ENCODE peak calls at places on chromosomes 3 and 15, in eight cellular contexts. One of them, this sample, is unnamed.

GRCh38 chr3:182739619-182740018 is 53.7 kb upstream of the ATP11B start:
- DNase-seq in lower lobe of right lung: no peak
- DNase-seq in testis: no peak
- DNase-seq in thoracic aorta: no peak
- DNase-seq in GM23338: no peak
- DNase-seq in cardiac muscle cell: no peak
- DNase-seq in CD8-positive, alpha-beta memory T cell: no peak
- DNase-seq in spleen: no peak
- DNase-seq in this sample: no peak

GRCh38 chr3:117537949-117538348 is 828.4 kb downstream of the TUSC7 start:
- DNase-seq in lower lobe of right lung: no peak
- DNase-seq in testis: no peak
- DNase-seq in thoracic aorta: no peak
- DNase-seq in GM23338: no peak
- DNase-seq in cardiac muscle cell: no peak
- DNase-seq in CD8-positive, alpha-beta memory T cell: no peak
- DNase-seq in spleen: no peak
- DNase-seq in this sample: no peak

GRCh38 chr3:81789686-81790085 is 28.2 kb upstream of the GBE1 start:
- DNase-seq in lower lobe of right lung: no peak
- DNase-seq in testis: no peak
- DNase-seq in thoracic aorta: no peak
- DNase-seq in GM23338: no peak
- DNase-seq in cardiac muscle cell: no peak
- DNase-seq in CD8-positive, alpha-beta memory T cell: no peak
- DNase-seq in spleen: no peak
- DNase-seq in this sample: no peak

GRCh38 chr3:172276103-172276502 is 172.2 kb downstream of the GHSR start:
- DNase-seq in lower lobe of right lung: no peak
- DNase-seq in testis: no peak
- DNase-seq in thoracic aorta: no peak
- DNase-seq in GM23338: no peak
- DNase-seq in cardiac muscle cell: no peak
- DNase-seq in CD8-positive, alpha-beta memory T cell: no peak
- DNase-seq in spleen: no peak
- DNase-seq in this sample: no peak

GRCh38 chr3:167728176-167728575 is 6.5 kb downstream of the PDCD10 start:
- DNase-seq in lower lobe of right lung: no peak
- DNase-seq in testis: no peak
- DNase-seq in thoracic aorta: no peak
- DNase-seq in GM23338: no peak
- DNase-seq in cardiac muscle cell: no peak
- DNase-seq in CD8-positive, alpha-beta memory T cell: no peak
- DNase-seq in spleen: no peak
- DNase-seq in this sample: no peak

GRCh38 chr15:73906346-73907017 is 19.8 kb upstream of the LOXL1 start:
- DNase-seq in lower lobe of right lung: peak; percentile 4
- DNase-seq in testis: no peak
- DNase-seq in thoracic aorta: no peak
- DNase-seq in GM23338: no peak
- DNase-seq in cardiac muscle cell: no peak
- DNase-seq in CD8-positive, alpha-beta memory T cell: no peak
- DNase-seq in spleen: peak; percentile 19
- DNase-seq in this sample: no peak

GRCh38 chr3:52004158-52004787 is 8.6 kb upstream of the RPL29 start:
- DNase-seq in lower lobe of right lung: no peak
- DNase-seq in testis: peak; percentile 62
- DNase-seq in thoracic aorta: no peak
- DNase-seq in GM23338: peak; percentile 81
- DNase-seq in cardiac muscle cell: peak; percentile 88
- DNase-seq in CD8-positive, alpha-beta memory T cell: no peak
- DNase-seq in spleen: no peak
- DNase-seq in this sample: no peak

GRCh38 chr15:96146711-96147110 is 183.8 kb upstream of the NR2F2 start:
- DNase-seq in lower lobe of right lung: no peak
- DNase-seq in testis: no peak
- DNase-seq in thoracic aorta: no peak
- DNase-seq in GM23338: no peak
- DNase-seq in cardiac muscle cell: no peak
- DNase-seq in CD8-positive, alpha-beta memory T cell: no peak
- DNase-seq in spleen: no peak
- DNase-seq in this sample: no peak

GRCh38 chr3:57386307-57386706 is 93.8 kb upstream of the ASB14 start:
- DNase-seq in lower lobe of right lung: no peak
- DNase-seq in testis: no peak
- DNase-seq in thoracic aorta: no peak
- DNase-seq in GM23338: no peak
- DNase-seq in cardiac muscle cell: no peak
- DNase-seq in CD8-positive, alpha-beta memory T cell: no peak
- DNase-seq in spleen: no peak
- DNase-seq in this sample: no peak

GRCh38 chr3:42655331-42655888 is 1.9 kb downstream of the ZBTB47 start:
- DNase-seq in lower lobe of right lung: no peak
- DNase-seq in testis: no peak
- DNase-seq in thoracic aorta: no peak
- DNase-seq in GM23338: peak; percentile 34
- DNase-seq in cardiac muscle cell: no peak
- DNase-seq in CD8-positive, alpha-beta memory T cell: no peak
- DNase-seq in spleen: no peak
- DNase-seq in this sample: peak; percentile 72

GRCh38 chr15:29773000-29773399 is 49.3 kb downstream of the TJP1 start:
- DNase-seq in lower lobe of right lung: no peak
- DNase-seq in testis: no peak
- DNase-seq in thoracic aorta: no peak
- DNase-seq in GM23338: no peak
- DNase-seq in cardiac muscle cell: no peak
- DNase-seq in CD8-positive, alpha-beta memory T cell: no peak
- DNase-seq in spleen: no peak
- DNase-seq in this sample: no peak

GRCh38 chr3:61862614-61863289 is 301.4 kb downstream of the PTPRG start:
- DNase-seq in lower lobe of right lung: no peak
- DNase-seq in testis: no peak
- DNase-seq in thoracic aorta: no peak
- DNase-seq in GM23338: no peak
- DNase-seq in cardiac muscle cell: peak; percentile 13
- DNase-seq in CD8-positive, alpha-beta memory T cell: no peak
- DNase-seq in spleen: no peak
- DNase-seq in this sample: no peak

GRCh38 chr3:24450142-24450932 is 44.3 kb downstream of the THRB start:
- DNase-seq in lower lobe of right lung: no peak
- DNase-seq in testis: no peak
- DNase-seq in thoracic aorta: no peak
- DNase-seq in GM23338: no peak
- DNase-seq in cardiac muscle cell: no peak
- DNase-seq in CD8-positive, alpha-beta memory T cell: no peak
- DNase-seq in spleen: no peak
- DNase-seq in this sample: no peak

GRCh38 chr3:12808587-12808986 is 12.1 kb downstream of the CAND2 start:
- DNase-seq in lower lobe of right lung: no peak
- DNase-seq in testis: no peak
- DNase-seq in thoracic aorta: no peak
- DNase-seq in GM23338: no peak
- DNase-seq in cardiac muscle cell: no peak
- DNase-seq in CD8-positive, alpha-beta memory T cell: no peak
- DNase-seq in spleen: peak; percentile 65
- DNase-seq in this sample: no peak

GRCh38 chr3:12807066-12807465 is 10.6 kb downstream of the CAND2 start:
- DNase-seq in lower lobe of right lung: no peak
- DNase-seq in testis: no peak
- DNase-seq in thoracic aorta: no peak
- DNase-seq in GM23338: no peak
- DNase-seq in cardiac muscle cell: peak; percentile 28
- DNase-seq in CD8-positive, alpha-beta memory T cell: no peak
- DNase-seq in spleen: peak; percentile 43
- DNase-seq in this sample: peak; percentile 12

GRCh38 chr3:12809001-12809400 is 12.5 kb downstream of the CAND2 start:
- DNase-seq in lower lobe of right lung: no peak
- DNase-seq in testis: no peak
- DNase-seq in thoracic aorta: no peak
- DNase-seq in GM23338: no peak
- DNase-seq in cardiac muscle cell: no peak
- DNase-seq in CD8-positive, alpha-beta memory T cell: no peak
- DNase-seq in spleen: peak; percentile 73
- DNase-seq in this sample: no peak

GRCh38 chr3:12809435-12809834 is 13.0 kb downstream of the CAND2 start:
- DNase-seq in lower lobe of right lung: no peak
- DNase-seq in testis: no peak
- DNase-seq in thoracic aorta: no peak
- DNase-seq in GM23338: no peak
- DNase-seq in cardiac muscle cell: no peak
- DNase-seq in CD8-positive, alpha-beta memory T cell: no peak
- DNase-seq in spleen: peak; percentile 43
- DNase-seq in this sample: no peak

DNA sequence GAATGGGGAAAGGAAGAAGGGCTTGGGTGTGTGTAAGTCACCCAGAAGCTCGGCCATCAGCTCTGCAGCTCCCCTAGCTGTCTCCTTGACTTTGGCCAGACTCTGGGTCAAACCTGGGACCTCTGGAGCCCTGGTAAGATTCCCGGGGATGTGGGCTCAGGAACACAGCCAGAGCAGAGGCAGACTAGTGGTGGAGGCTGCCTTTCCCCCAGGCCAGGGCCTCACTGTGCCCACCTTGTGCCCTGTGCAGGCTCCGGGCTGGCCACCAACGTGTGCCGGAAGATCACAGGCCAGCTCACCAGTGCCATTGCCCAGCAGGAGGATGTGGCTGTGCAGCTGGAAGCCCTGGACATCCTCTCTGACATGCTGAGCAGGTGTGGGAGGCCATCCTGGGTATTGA is 11.5 kb downstream of the CAND2 start:
- DNase-seq in lower lobe of right lung: no peak
- DNase-seq in testis: no peak
- DNase-seq in thoracic aorta: no peak
- DNase-seq in GM23338: no peak
- DNase-seq in cardiac muscle cell: no peak
- DNase-seq in CD8-positive, alpha-beta memory T cell: no peak
- DNase-seq in spleen: peak; percentile 48
- DNase-seq in this sample: no peak
- H3K4me1 ChIP-seq in lower lobe of right lung: peaks cover 8% of the 10 kb centered on the region
- H3K4me1 ChIP-seq in testis: peaks cover 6% of the 10 kb centered on the region
- H3K4me1 ChIP-seq in thoracic aorta: no peaks in the 10 kb centered on the region
- H3K4me1 ChIP-seq in GM23338: peaks cover 8% of the 10 kb centered on the region
- H3K4me1 ChIP-seq in cardiac muscle cell: peaks cover 14% of the 10 kb centered on the region
- H3K4me1 ChIP-seq in CD8-positive, alpha-beta memory T cell: peaks cover 6% of the 10 kb centered on the region
- H3K4me1 ChIP-seq in spleen: peaks cover 11% of the 10 kb centered on the region
- H3K4me1 ChIP-seq in this sample: no peaks in the 10 kb centered on the region

DNA sequence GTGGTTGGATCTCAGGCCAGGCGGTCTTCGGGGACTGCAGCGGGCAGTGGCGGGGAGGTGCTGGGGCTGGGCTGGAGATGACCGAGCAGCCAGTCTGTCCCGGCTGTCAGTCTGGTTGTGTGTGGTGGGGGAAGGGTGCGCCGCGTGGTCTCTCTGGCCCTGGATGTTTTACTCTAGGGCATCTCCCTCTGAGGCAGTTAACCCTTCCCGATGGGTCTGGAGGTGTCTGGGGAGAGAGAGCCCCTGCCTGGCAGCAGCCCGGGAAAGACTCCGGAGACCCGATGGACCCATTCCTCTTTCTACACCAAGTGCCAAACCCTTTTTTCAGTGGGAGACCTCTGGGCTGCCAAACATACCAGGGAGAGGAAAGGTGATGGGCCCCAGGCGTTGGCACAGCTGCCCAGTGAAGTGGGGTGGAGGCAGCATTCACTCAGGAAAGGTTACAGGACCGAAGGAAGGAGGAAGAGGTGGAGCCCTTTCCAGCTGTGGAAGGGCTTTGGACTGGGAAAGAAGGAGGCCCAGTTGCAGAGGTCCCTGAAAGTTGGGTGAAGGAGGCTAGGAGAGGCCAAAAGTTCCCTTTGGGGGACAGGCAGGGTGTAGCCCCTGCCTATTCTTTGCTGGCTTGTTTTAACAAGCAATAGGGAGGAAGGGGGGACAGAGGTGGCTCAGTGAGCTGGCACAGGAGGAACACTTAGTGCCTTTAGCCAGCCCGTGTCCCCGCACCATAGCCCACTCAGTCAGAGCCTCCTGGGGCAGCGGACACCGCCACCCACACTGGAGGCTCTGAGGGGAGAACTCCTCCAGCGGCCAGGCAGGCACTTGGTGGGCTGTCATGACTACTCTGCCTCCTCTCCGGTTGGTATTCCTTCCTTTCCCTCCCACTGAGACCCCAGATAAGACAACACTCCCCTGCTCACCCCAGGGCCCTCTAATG is 2.7 kb upstream of the BAHD1 start:
- DNase-seq in lower lobe of right lung: no peak
- DNase-seq in testis: peak; percentile 46
- DNase-seq in thoracic aorta: no peak
- DNase-seq in GM23338: peak; percentile 46
- DNase-seq in cardiac muscle cell: no peak
- DNase-seq in CD8-positive, alpha-beta memory T cell: no peak
- DNase-seq in spleen: no peak
- DNase-seq in this sample: peak; percentile 57
- H3K4me1 ChIP-seq in lower lobe of right lung: peaks cover 43% of the 10 kb centered on the region
- H3K4me1 ChIP-seq in testis: peaks cover 45% of the 10 kb centered on the region
- H3K4me1 ChIP-seq in thoracic aorta: peaks cover 22% of the 10 kb centered on the region
- H3K4me1 ChIP-seq in GM23338: peaks cover 43% of the 10 kb centered on the region
- H3K4me1 ChIP-seq in cardiac muscle cell: peaks cover 44% of the 10 kb centered on the region
- H3K4me1 ChIP-seq in CD8-positive, alpha-beta memory T cell: peaks cover 36% of the 10 kb centered on the region
- H3K4me1 ChIP-seq in spleen: peaks cover 33% of the 10 kb centered on the region
- H3K4me1 ChIP-seq in this sample: peaks cover 15% of the 10 kb centered on the region

DNA sequence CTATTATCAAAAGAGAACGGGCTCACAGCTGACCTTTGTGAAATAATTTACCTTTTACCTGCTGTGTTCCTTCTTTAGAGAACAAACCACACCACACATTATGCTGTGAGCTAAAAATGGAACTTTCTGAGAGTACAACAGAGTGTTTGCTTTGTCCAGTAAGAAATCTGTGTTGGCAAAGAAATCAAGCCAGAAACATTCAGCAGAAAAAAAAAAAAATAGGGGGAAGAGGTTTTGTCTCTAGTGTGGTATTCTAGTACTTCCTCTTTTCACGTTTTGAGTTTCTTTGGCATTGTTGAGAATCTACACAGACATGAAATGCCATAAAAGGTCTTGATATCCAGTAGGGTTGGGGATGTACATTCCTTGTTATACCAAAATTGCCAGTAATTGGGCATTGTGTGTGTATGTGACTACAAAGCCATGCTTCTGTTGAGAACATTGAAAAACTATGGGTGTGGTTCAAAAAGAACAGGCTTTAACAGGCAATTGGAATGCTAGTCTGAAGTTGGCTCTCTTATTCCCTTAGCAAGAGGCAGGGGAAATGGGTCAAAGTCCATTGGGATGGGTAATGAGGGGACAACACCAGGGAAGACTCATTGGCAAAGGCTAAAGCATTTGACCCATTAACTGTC is 273.5 kb downstream of the NEK10 start:
- DNase-seq in lower lobe of right lung: no peak
- DNase-seq in testis: no peak
- DNase-seq in thoracic aorta: no peak
- DNase-seq in GM23338: no peak
- DNase-seq in cardiac muscle cell: no peak
- DNase-seq in CD8-positive, alpha-beta memory T cell: no peak
- DNase-seq in spleen: no peak
- DNase-seq in this sample: no peak
- H3K4me1 ChIP-seq in lower lobe of right lung: no peaks in the 10 kb centered on the region
- H3K4me1 ChIP-seq in testis: no peaks in the 10 kb centered on the region
- H3K4me1 ChIP-seq in thoracic aorta: peaks cover 11% of the 10 kb centered on the region
- H3K4me1 ChIP-seq in GM23338: peaks cover 3% of the 10 kb centered on the region
- H3K4me1 ChIP-seq in cardiac muscle cell: no peaks in the 10 kb centered on the region
- H3K4me1 ChIP-seq in CD8-positive, alpha-beta memory T cell: no peaks in the 10 kb centered on the region
- H3K4me1 ChIP-seq in spleen: no peaks in the 10 kb centered on the region
- H3K4me1 ChIP-seq in this sample: no peaks in the 10 kb centered on the region

GRCh38 chr15:42832577-42832976 is 88.0 kb downstream of the TTBK2 start:
- DNase-seq in lower lobe of right lung: no peak
- DNase-seq in testis: no peak
- DNase-seq in thoracic aorta: no peak
- DNase-seq in GM23338: no peak
- DNase-seq in cardiac muscle cell: no peak
- DNase-seq in CD8-positive, alpha-beta memory T cell: no peak
- DNase-seq in spleen: no peak
- DNase-seq in this sample: no peak

GRCh38 chr15:42836251-42836650 is 84.3 kb downstream of the TTBK2 start:
- DNase-seq in lower lobe of right lung: no peak
- DNase-seq in testis: no peak
- DNase-seq in thoracic aorta: no peak
- DNase-seq in GM23338: no peak
- DNase-seq in cardiac muscle cell: no peak
- DNase-seq in CD8-positive, alpha-beta memory T cell: no peak
- DNase-seq in spleen: no peak
- DNase-seq in this sample: no peak
- H3K4me1 ChIP-seq in lower lobe of right lung: no peaks in the 10 kb centered on the region
- H3K4me1 ChIP-seq in testis: no peaks in the 10 kb centered on the region
- H3K4me1 ChIP-seq in thoracic aorta: no peaks in the 10 kb centered on the region
- H3K4me1 ChIP-seq in GM23338: no peaks in the 10 kb centered on the region
- H3K4me1 ChIP-seq in cardiac muscle cell: no peaks in the 10 kb centered on the region
- H3K4me1 ChIP-seq in CD8-positive, alpha-beta memory T cell: no peaks in the 10 kb centered on the region
- H3K4me1 ChIP-seq in spleen: no peaks in the 10 kb centered on the region
- H3K4me1 ChIP-seq in this sample: no peaks in the 10 kb centered on the region

This sample was measured in ovary.